ENCODE peak calls at places on chromosome 17, in five cellular contexts. Y, F, R, X and L are unnamed samples.

GRCh38 chr17:1491406-1492248 is 859 bp downstream of the MYO1C start:
- DNase-seq in Y (no peak), X (peak), R (peak), F (no peak), L (no peak)

GRCh38 chr17:41655611-41656111 is 31.3 kb upstream of the KRT17 start:
- DNase-seq in Y (peak), F (no peak), X (peak), R (peak), L (peak)

GRCh38 chr17:6924121-6924676 is 71.7 kb upstream of the ALOX12 start:
- DNase-seq in R (no peak), Y (peak), X (no peak), F (no peak), L (no peak)

GRCh38 chr17:39094607-39095308 is 56.7 kb downstream of the PLXDC1 start:
- DNase-seq in X (no peak), Y (no peak), F (no peak), R (no peak), L (no peak)

GRCh38 chr17:6070895-6071511 is 824 bp downstream of the WSCD1 start:
- DNase-seq in R (no peak), X (no peak), Y (no peak), F (no peak), L (no peak)

GRCh38 chr17:2416010-2416734 is 15.3 kb upstream of the MNT start:
- DNase-seq in F (peak), Y (peak), R (peak), X (peak), L (peak)

GRCh38 chr17:28917465-28917864 is 14.6 kb upstream of the DHRS13 start:
- DNase-seq in F (peak), R (no peak), X (no peak), Y (no peak), L (no peak)

GRCh38 chr17:18862011-18862410 is 4.1 kb downstream of the PRPSAP2 start:
- DNase-seq in Y (no peak), F (no peak), X (no peak), R (peak), L (no peak)

GRCh38 chr17:34797724-34798123 is 163.5 kb downstream of the CCT6B start:
- DNase-seq in X (no peak), R (no peak), F (peak), Y (no peak), L (peak)

GRCh38 chr17:72187544-72187943 is 66.7 kb downstream of the SOX9 start:
- DNase-seq in F (peak), X (peak), R (no peak), Y (no peak), L (no peak)

GRCh38 chr17:63843387-63844292 is 1.2 kb upstream of the SMARCD2 start:
- DNase-seq in R (no peak), F (peak), X (peak), Y (peak), L (no peak)

GRCh38 chr17:8859029-8859803 is 8.3 kb downstream of the PIK3R6 start:
- DNase-seq in F (peak), R (peak), X (no peak), Y (peak), L (no peak)

GRCh38 chr17:19645608-19646250 is 2.8 kb upstream of the ALDH3A2 start:
- DNase-seq in Y (no peak), F (peak), R (no peak), X (no peak), L (no peak)

GRCh38 chr17:40188694-40189093 is 11.4 kb downstream of the RAPGEFL1 start:
- DNase-seq in F (no peak), R (no peak), X (no peak), Y (no peak), L (no peak)

GRCh38 chr17:40192961-40193360 is 15.7 kb downstream of the RAPGEFL1 start:
- DNase-seq in F (no peak), R (no peak), X (no peak), Y (no peak), L (no peak)

GRCh38 chr17:40191237-40192208 is 14.3 kb downstream of the RAPGEFL1 start:
- DNase-seq in Y (peak), F (peak), X (peak), R (peak), L (no peak)

GRCh38 chr17:40187238-40187637 is 10.0 kb downstream of the RAPGEFL1 start:
- DNase-seq in F (no peak), R (no peak), Y (no peak), X (no peak), L (no peak)

GRCh38 chr17:40190197-40191021 is 13.1 kb downstream of the RAPGEFL1 start:
- DNase-seq in R (no peak), F (no peak), Y (no peak), X (no peak), L (no peak)
- TF ChIP-seq CTCF in R (no peak), F (peak), Y (peak), X (peak), L (peak)

DNA sequence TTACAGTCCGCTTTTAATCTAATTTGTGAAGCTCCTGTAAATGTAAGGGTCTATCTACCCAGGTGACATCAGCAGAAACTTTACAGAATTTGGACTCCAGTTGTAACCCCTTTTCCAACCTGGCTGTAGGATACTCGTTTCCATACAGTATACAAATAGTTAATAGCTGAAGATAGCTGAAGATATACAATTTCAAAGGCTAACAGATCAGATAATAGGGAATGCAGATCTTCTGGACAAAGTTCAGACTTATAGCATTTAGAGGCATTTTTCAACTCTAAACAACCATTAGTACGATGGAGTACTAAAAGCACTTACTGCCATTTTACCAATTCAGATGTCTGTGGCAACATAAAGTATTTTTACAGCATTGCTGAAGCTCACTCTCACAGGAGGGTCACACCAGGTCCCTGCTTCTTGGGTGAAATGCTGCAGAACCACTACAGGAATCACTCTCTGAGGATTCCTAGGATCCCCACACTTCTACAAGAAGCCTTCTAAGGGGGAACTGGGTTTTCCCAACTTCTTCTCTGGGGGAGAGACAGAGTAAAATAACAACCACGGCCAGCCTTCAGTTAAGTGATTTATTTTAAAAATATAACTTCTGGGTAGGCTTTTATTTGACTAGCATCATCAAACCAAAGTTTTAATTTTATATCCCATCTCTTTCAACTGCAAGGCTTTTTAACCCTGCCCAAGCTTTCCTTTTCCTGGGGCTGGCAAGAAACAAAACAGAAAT is 2.9 kb downstream of the VEZF1 start:
- DNase-seq in F (no peak), Y (no peak), X (no peak), R (no peak), L (no peak)
- TF ChIP-seq CTCF in F (no peak), Y (no peak), X (no peak), R (no peak), L (no peak)

DNA sequence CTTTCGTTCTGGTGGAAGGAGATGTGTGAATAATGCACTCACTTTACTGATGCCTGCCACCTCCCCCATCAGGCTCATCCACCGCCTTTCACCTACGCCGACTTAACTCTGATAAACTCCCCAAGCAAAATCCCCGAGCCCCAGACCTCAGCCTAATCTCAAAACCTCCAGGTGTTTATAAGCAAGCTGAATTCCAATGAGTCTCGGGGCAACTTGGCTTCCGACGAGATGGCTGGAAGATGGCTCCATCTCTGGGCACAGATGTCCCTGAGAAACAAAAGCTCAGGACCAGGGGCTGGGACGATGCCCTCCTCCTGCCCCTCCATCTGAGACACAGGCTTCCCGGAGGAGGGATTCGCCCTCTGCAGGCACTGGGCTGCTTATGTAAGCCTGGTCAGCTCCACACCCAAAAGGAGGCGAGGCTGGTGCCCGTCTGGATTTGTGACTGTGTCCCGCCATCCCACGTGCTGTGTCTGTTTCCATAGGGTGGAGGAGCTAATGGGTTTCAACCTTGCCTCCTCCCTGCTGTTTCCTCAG is 386.4 kb upstream of the TNRC6C start:
- DNase-seq in R (no peak), X (no peak), Y (no peak), F (no peak), L (no peak)
- TF ChIP-seq CTCF in R (no peak), X (no peak), Y (no peak), F (no peak), L (no peak)

GRCh38 chr17:50699410-50699809 is 8.3 kb downstream of the ANKRD40 start:
- DNase-seq in Y (no peak), R (no peak), F (no peak), X (no peak), L (no peak)

GRCh38 chr17:50693041-50693682 is 14.6 kb downstream of the ANKRD40 start:
- DNase-seq in R (no peak), Y (no peak), F (no peak), X (no peak), L (no peak)

GRCh38 chr17:50696365-50696879 is 11.3 kb downstream of the ANKRD40 start:
- DNase-seq in F (no peak), X (no peak), R (no peak), Y (no peak), L (no peak)

GRCh38 chr17:50697076-50697475 is 10.6 kb downstream of the ANKRD40 start:
- DNase-seq in Y (no peak), R (no peak), F (no peak), X (no peak), L (no peak)

DNA sequence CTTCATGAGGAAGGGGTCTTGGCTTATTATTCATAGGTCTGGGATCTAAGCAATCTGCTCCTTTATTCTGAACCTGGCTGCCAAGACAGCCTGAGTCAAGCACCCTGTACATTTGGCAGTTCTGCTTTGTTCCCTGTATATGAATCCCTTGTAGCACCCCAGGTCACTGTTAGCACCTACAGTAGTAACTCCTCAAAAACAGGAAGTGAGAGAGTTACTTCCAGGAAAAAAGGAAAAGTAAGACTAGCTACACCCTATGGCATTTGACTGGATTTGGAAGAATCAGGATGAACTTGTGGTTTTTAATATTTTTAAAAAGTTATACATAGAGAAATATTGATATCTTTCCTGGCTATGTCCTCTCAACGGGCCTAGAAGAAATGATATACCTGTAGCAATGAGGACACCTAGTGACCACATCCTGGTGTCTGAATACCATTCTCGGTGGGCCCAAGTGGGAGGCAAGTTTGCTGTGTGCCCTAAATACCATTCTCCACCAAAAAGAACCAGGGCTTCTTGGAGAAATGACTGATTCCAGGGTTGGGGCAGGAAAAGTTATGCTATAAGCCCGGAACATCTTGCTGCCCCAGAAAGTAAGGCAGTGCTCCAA is 9.9 kb downstream of the ANKRD40 start:
- DNase-seq in Y (no peak), X (no peak), R (no peak), F (no peak), L (no peak)
- TF ChIP-seq CTCF in Y (no peak), X (no peak), R (no peak), F (no peak), L (no peak)

GRCh38 chr17:68057531-68057952 is 22.0 kb downstream of the KPNA2 start:
- DNase-seq in Y (no peak), R (peak), F (peak), X (peak), L (no peak)
- TF ChIP-seq CTCF in Y (peak), R (no peak), F (peak), X (peak), L (no peak)